ENCODE peak calls at places on chromosomes 3 and 15, in eight cellular contexts. P is astrocyte, Q is K562, U is neural progenitor cell, H is HCT116, O is hepatocyte, T is GM23248, M is GM23338. N is an unnamed sample.
A peak's percentile ranks its signal among the peaks of the same experiment; 100 is the strongest.

GRCh38 chr3:173709026-173709425 is 311.5 kb downstream of the NLGN1 start:
- DNase-seq in O (no peak), P (peak; percentile 89), T (peak; percentile 25), H (no peak), M (no peak), U (no peak), Q (no peak), N (no peak)

GRCh38 chr3:139937674-139938279 is 2.8 kb downstream of the CLSTN2 start:
- DNase-seq in M (peak; percentile 57), P (no peak), U (peak; percentile 48), O (peak; percentile 65), T (peak; percentile 72), H (peak; percentile 19), Q (peak; percentile 29), N (peak; percentile 41)

GRCh38 chr3:168883145-168883544 is 780.4 kb downstream of the MECOM start:
- DNase-seq in P (no peak), O (no peak), Q (no peak), M (no peak), H (no peak), T (no peak), U (no peak), N (no peak)

GRCh38 chr3:118842147-118842863 is 192.3 kb downstream of the IGSF11 start:
- DNase-seq in P (no peak), M (peak; percentile 54), O (no peak), T (peak; percentile 4), Q (peak; percentile 10), H (peak; percentile 4), U (peak; percentile 26), N (peak; percentile 55)

GRCh38 chr3:66237551-66237950 is 16.8 kb downstream of the SLC25A26 start:
- DNase-seq in O (no peak), P (no peak), M (peak; percentile 9), H (no peak), U (no peak), Q (no peak), T (no peak), N (no peak)

GRCh38 chr3:14346642-14347041 is 55.8 kb upstream of the SLC6A6 start:
- DNase-seq in Q (no peak), H (no peak), M (no peak), U (no peak), T (no peak), P (no peak), O (no peak), N (no peak)

GRCh38 chr15:99925661-99926461 is 192.6 kb upstream of the LYSMD4 start:
- DNase-seq in U (peak; percentile 54), Q (peak; percentile 20), M (peak; percentile 65), H (peak; percentile 35), T (peak; percentile 29), P (peak; percentile 4), O (peak; percentile 44), N (peak; percentile 13)

GRCh38 chr15:62241135-62241770 is 76.2 kb upstream of the C2CD4B start:
- DNase-seq in M (peak; percentile 85), H (peak; percentile 36), T (peak; percentile 23), Q (peak; percentile 16), U (peak; percentile 60), P (no peak), O (peak; percentile 24), N (peak; percentile 33)

GRCh38 chr3:27451261-27451660 is 32.9 kb downstream of the SLC4A7 start:
- DNase-seq in T (no peak), M (no peak), U (no peak), Q (no peak), O (no peak), H (no peak), P (peak; percentile 63), N (peak; percentile 14)

GRCh38 chr3:39064646-39065045 is 12.8 kb downstream of the WDR48 start:
- DNase-seq in T (peak; percentile 73), M (no peak), U (no peak), O (no peak), P (peak; percentile 82), H (no peak), Q (no peak), N (no peak)

GRCh38 chr3:160210799-160211221 is 14.4 kb upstream of the C3orf80 start:
- DNase-seq in U (no peak), Q (peak; percentile 31), P (peak; percentile 34), H (peak; percentile 62), O (peak; percentile 47), M (peak; percentile 55), T (peak; percentile 87), N (peak; percentile 54)

GRCh38 chr15:89196994-89197393 is 24.4 kb downstream of the RLBP1 start:
- DNase-seq in O (no peak), T (no peak), Q (no peak), P (no peak), U (no peak), H (no peak), M (no peak), N (peak; percentile 44)

GRCh38 chr15:89030311-89030710 is 57.9 kb upstream of the ABHD2 start:
- DNase-seq in Q (no peak), H (no peak), O (no peak), U (no peak), P (no peak), T (peak; percentile 46), M (no peak), N (no peak)

GRCh38 chr3:150480802-150481201 is 65.5 kb downstream of the SERP1 start:
- DNase-seq in O (no peak), P (no peak), H (no peak), T (no peak), Q (no peak), U (no peak), M (no peak), N (no peak)

GRCh38 chr3:52784931-52785590 is 7.7 kb downstream of the ITIH1 start:
- DNase-seq in Q (no peak), O (no peak), M (no peak), H (no peak), T (no peak), U (no peak), P (no peak), N (no peak)

GRCh38 chr3:94049267-94049666 is 13.4 kb downstream of the DHFR2 start:
- DNase-seq in P (no peak), M (no peak), Q (no peak), T (no peak), U (no peak), H (no peak), O (no peak), N (no peak)

DNA sequence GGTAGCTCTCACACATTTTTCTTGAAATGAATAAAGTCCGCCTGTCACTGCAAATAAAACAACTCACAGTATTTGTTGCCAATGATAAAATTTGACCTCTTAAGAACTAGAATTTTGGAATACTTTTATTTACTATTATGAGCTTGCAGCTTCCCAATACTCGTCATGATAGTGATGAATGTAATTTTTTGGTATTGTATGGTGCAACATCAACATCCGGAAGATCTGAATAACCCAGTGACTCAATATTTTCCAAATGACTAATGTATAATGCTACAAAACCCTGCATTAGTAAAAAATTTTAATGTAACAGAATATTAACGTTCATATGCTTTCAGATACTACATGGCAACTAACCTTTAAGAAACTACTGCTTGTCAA is 95.5 kb downstream of the IGF2BP2 start:
- DNase-seq in H (no peak), M (no peak), P (peak; percentile 77), U (no peak), T (peak; percentile 91), Q (no peak), O (no peak), N (peak; percentile 96)
- H3K4me3 ChIP-seq in H (no peak overlapping the region), M (no peak overlapping the region), P (no peak overlapping the region), U (no peak overlapping the region), T (peak overlapping the region; percentile 50), Q (no peak overlapping the region), O (no peak overlapping the region), N (peak overlapping the region; percentile 55)

DNA sequence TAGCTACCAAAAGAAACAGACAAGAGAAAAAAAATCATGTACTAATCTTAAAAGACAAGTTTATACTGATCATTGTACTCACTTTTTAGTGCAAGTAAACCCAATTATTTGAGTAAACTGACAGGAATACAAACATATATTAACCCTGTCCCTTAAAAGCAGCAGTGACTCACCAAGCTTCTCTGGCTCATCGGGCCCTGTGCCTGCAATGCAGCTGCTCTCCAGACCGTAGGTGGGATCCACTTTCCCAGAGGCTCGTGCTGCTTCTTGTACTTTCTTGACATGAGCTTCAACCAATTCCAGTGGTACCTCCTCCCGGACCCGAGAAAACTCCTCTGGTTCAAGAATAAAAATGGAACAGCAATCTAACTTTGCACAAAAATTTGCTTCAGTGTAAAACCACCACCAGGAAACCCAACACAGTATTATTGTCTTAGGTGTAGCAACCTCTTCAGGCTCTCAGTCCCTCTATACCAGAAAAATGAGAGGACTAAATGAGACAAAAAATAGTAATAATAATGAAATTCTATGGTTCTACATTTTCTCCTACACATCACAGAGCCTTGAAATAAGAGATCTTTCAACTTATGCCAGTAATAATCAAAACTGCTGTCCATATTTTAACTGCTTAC is 82.6 kb upstream of the CSPG5 start:
- DNase-seq in O (peak; percentile 29), U (no peak), T (peak; percentile 87), Q (peak; percentile 13), P (peak; percentile 69), M (no peak), H (no peak), N (peak; percentile 73)
- H3K4me2 ChIP-seq in O (no peak overlapping the region), U (no peak overlapping the region), T (no peak overlapping the region), Q (no peak overlapping the region), P (peak overlapping the region; percentile 1), M (no peak overlapping the region), H (no peak overlapping the region), N (peak overlapping the region; percentile 14)

GRCh38 chr15:70292511-70292760 is 194.7 kb upstream of the TLE3 start:
- DNase-seq in M (no peak), U (no peak), H (no peak), Q (no peak), P (no peak), T (no peak), O (no peak), N (no peak)

GRCh38 chr15:70291295-70291694 is 193.6 kb upstream of the TLE3 start:
- DNase-seq in T (no peak), U (no peak), O (no peak), P (no peak), Q (no peak), M (no peak), H (no peak), N (no peak)

GRCh38 chr15:70291696-70292510 is 194.2 kb upstream of the TLE3 start:
- DNase-seq in T (no peak), M (no peak), U (no peak), Q (no peak), H (no peak), O (no peak), P (no peak), N (no peak)

GRCh38 chr15:70290708-70291107 is 193.0 kb upstream of the TLE3 start:
- DNase-seq in H (no peak), O (no peak), Q (no peak), U (no peak), T (no peak), M (no peak), P (no peak), N (no peak)

GRCh38 chr15:70289191-70289955 is 191.7 kb upstream of the TLE3 start:
- DNase-seq in P (peak; percentile 81), T (peak; percentile 61), O (peak; percentile 13), M (peak; percentile 42), H (no peak), U (peak; percentile 31), Q (no peak), N (peak; percentile 31)
- TF ChIP-seq EZH2 in P (no peak), T (no peak), O (no peak), M (no peak), H (no peak), U (no peak), Q (no peak), N (no peak)

DNA sequence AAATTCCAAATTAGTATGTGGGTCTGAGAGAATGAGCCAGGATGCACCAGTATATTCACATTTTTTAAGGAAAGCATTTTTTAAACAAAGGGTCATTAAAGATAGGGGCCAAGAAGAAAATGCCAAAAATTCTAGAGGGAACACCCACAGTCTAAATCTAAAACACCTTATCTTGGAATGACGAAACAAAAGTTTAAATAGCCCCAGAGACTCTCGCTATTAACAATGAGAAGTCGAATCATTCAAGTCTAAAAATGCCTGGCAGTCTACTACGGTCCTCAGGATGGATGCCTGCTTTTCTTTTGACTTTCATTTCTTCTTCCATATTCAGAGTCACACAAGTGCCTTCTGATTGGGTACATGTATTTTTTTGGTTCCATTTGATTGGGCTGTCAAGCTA is 66.3 kb downstream of the SSUH2 start:
- DNase-seq in P (peak; percentile 46), O (no peak), U (no peak), H (no peak), T (no peak), M (no peak), Q (no peak), N (no peak)
- H3K4me3 ChIP-seq in P (no peak overlapping the region), O (no peak overlapping the region), U (no peak overlapping the region), H (no peak overlapping the region), T (no peak overlapping the region), M (no peak overlapping the region), Q (no peak overlapping the region), N (no peak overlapping the region)

N was measured in PC-3.